ENCODE peak calls at places on chromosomes 13 and 19, in five cellular contexts. I, O, Q, B and P are unnamed samples. For H3K36me3, the result is how much of the 10 kb centered on the place peaks cover.

GRCh38 chr19:31127132-31127967 is 221.9 kb downstream of the TSHZ3 start:
- DNase-seq in I (no peak), Q (no peak), O (peak), B (no peak), P (no peak)

GRCh38 chr19:41945135-41945766 is 13.9 kb downstream of the RABAC1 start:
- DNase-seq in B (peak), O (no peak), Q (peak), I (no peak), P (peak)

GRCh38 chr19:27974082-27974513 is 1238.9 kb downstream of the UQCRFS1 start:
- DNase-seq in O (peak), B (no peak), Q (no peak), I (peak), P (peak)

GRCh38 chr19:19618384-19619051 is at the start of gene PBX4:
- DNase-seq in B (peak), Q (peak), I (peak), O (peak), P (peak)

GRCh38 chr19:41876847-41877489 is at the start of gene CD79A:
- DNase-seq in O (no peak), B (peak), Q (no peak), I (no peak), P (peak)

GRCh38 chr13:98730441-98730840 is 22.0 kb downstream of the SLC15A1 start:
- DNase-seq in I (no peak), B (no peak), O (no peak), Q (no peak), P (no peak)

GRCh38 chr13:29397265-29397664 is 198.2 kb downstream of the SLC7A1 start:
- DNase-seq in Q (no peak), I (no peak), O (no peak), B (no peak), P (no peak)

GRCh38 chr19:7833225-7834156 is 3.5 kb downstream of the EVI5L start:
- DNase-seq in Q (peak), B (no peak), O (peak), I (peak), P (no peak)

GRCh38 chr13:27432612-27433210 is 8.3 kb downstream of the GTF3A start:
- DNase-seq in I (no peak), Q (no peak), O (no peak), B (peak), P (no peak)
- H3K36me3 ChIP-seq in I (under half), Q (under half), O (under half), B (half or more), P (under half)

GRCh38 chr13:33307820-33308219 is 22.3 kb upstream of the STARD13 start:
- DNase-seq in O (peak), Q (no peak), B (no peak), I (no peak), P (no peak)

GRCh38 chr13:33313504-33313903 is 27.9 kb upstream of the STARD13 start:
- DNase-seq in O (no peak), B (no peak), I (no peak), Q (no peak), P (no peak)

GRCh38 chr13:33311040-33311439 is 25.5 kb upstream of the STARD13 start:
- DNase-seq in O (no peak), I (no peak), Q (no peak), B (no peak), P (no peak)

GRCh38 chr13:33310245-33311038 is 24.9 kb upstream of the STARD13 start:
- DNase-seq in B (no peak), Q (no peak), I (no peak), O (no peak), P (no peak)

DNA sequence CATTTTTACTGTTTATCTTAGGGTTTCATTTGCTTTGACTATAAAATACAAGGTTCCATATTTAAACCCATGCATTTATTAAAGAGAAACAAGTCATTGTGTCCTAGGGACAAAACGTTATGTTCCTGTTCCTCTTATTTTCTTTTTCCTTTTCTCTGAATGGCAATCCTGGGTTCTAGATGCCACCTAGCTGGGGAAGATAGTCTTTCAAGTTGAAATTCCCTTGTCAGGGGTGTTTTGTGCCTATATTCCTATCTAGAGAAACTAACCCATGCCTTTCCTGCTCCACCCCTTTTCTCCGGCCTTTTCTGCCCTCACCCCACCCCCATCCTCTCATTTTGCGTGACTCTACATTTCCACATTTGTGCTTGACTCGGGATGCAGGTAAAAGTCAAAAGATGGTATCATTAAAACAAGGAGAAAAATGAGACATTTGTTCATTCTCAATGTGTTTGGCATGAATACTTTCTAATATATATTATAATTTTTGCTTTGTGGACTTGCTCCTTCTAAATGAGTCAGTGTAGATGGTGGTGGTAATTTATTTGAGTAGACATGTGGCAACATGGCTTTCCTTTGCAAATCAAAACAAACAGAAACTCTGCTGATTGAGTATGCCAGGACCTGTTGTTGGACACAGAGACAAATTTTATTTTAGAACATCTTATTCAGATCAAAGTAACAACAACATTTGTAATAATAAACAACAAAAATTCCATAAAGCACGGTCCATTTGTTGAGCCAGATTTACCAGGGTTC is 26.8 kb upstream of the STARD13 start:
- DNase-seq in O (peak), Q (no peak), I (no peak), B (no peak), P (no peak)
- H3K36me3 ChIP-seq in O (under half), Q (under half), I (under half), B (under half), P (under half)

GRCh38 chr19:38730470-38730730 is 13.9 kb downstream of the CAPN12 start:
- DNase-seq in I (no peak), O (no peak), Q (no peak), B (no peak), P (no peak)
- H3K36me3 ChIP-seq in I (under half), O (under half), Q (under half), B (under half), P (under half)

GRCh38 chr19:13198634-13199033 is 48.4 kb downstream of the IER2 start:
- DNase-seq in B (no peak), Q (no peak), I (no peak), O (no peak), P (no peak)
- H3K36me3 ChIP-seq in B (under half), Q (under half), I (under half), O (under half), P (under half)

GRCh38 chr13:110498327-110498726 is 63.2 kb downstream of the RAB20 start:
- DNase-seq in Q (no peak), B (no peak), I (no peak), O (peak), P (no peak)

GRCh38 chr13:110497003-110497402 is 64.5 kb downstream of the RAB20 start:
- DNase-seq in Q (no peak), I (no peak), B (no peak), O (no peak), P (no peak)

GRCh38 chr13:110498765-110499164 is 62.8 kb downstream of the RAB20 start:
- DNase-seq in O (no peak), I (no peak), Q (no peak), B (no peak), P (no peak)

GRCh38 chr13:110501188-110501587 is 60.3 kb downstream of the RAB20 start:
- DNase-seq in I (no peak), O (no peak), B (no peak), Q (no peak), P (no peak)

DNA sequence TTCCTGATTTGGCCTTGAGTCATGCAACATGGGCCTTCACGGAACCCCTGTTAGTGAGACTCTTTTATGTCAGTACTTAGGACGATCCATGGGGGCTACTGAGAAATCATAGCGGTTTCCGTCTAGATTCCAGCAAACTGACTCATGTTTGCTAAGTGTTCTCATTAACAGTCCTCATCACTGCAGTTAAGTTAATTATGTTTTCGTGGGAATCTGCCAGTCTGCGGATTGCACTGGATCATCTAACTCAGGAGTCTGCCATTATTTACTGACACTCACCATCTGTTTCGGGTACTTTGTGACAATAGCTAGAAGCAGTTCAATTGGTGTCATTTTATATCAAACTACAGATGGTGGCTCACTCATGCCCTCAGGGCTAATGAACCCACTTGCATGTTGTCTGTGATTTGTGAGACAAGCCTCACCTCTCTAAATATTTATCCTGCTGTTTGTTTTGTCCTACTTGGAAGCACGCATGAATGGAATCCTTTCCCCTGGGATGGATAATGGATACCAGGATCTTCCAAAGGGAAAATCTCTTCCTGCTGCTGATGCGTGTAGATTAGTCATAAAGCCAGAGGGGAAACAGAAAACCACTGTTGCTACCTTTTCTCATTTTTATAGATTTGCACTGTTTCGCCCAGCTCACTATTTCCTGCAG is 61.8 kb downstream of the RAB20 start:
- DNase-seq in I (no peak), Q (no peak), B (no peak), O (peak), P (no peak)
- H3K36me3 ChIP-seq in I (under half), Q (under half), B (under half), O (under half), P (under half)

DNA sequence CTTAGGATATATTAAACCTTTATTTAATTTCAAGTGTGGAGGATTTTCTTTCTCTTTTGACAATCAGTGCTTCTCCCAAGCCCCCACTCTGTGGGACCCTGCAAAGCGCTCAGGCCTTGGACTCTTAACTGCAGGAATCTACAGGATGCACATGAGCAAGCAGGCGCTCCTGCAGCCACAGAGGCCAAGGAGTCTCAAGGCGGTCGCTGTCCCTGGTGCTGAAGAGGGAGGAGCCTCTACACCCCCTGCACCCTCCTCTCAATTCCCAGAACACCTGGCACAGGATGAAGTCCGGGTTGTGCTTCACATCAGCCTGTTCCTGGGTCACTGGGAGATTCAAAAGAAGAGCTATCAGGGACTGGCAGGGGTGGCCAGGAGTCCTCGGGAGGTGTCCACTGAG is 13.5 kb downstream of the OR10H4 start:
- DNase-seq in I (no peak), B (no peak), O (no peak), Q (no peak), P (no peak)
- H3K36me3 ChIP-seq in I (under half), B (under half), O (under half), Q (under half), P (under half)

GRCh38 chr19:3056454-3057016 is 5.8 kb downstream of the TLE5 start:
- DNase-seq in I (no peak), O (no peak), B (no peak), Q (no peak), P (no peak)

GRCh38 chr19:3059653-3060052 is 2.6 kb downstream of the TLE5 start:
- DNase-seq in Q (no peak), B (no peak), O (no peak), I (no peak), P (no peak)

GRCh38 chr19:3057275-3057714 is 5.0 kb downstream of the TLE5 start:
- DNase-seq in Q (no peak), O (peak), B (no peak), I (peak), P (no peak)

GRCh38 chr19:3058821-3059314 is 3.4 kb downstream of the TLE5 start:
- DNase-seq in I (no peak), Q (no peak), O (no peak), B (no peak), P (no peak)

GRCh38 chr19:3058009-3058820 is 4.1 kb downstream of the TLE5 start:
- DNase-seq in B (no peak), I (no peak), O (no peak), Q (no peak), P (no peak)
- H3K36me3 ChIP-seq in B (half or more), I (under half), O (under half), Q (under half), P (under half)

GRCh38 chr19:5144545-5145179 is 175.7 kb downstream of the KDM4B start:
- DNase-seq in O (no peak), B (no peak), Q (peak), I (no peak), P (peak)

GRCh38 chr19:5141926-5142724 is 173.2 kb downstream of the KDM4B start:
- DNase-seq in O (no peak), Q (no peak), I (peak), B (no peak), P (peak)

GRCh38 chr19:5145521-5146511 is 176.9 kb downstream of the KDM4B start:
- DNase-seq in B (no peak), I (peak), Q (peak), O (no peak), P (peak)

GRCh38 chr19:5142725-5143097 is 173.8 kb downstream of the KDM4B start:
- DNase-seq in B (no peak), O (no peak), Q (no peak), I (no peak), P (peak)

GRCh38 chr19:5143471-5144411 is 174.8 kb downstream of the KDM4B start:
- DNase-seq in B (peak), O (no peak), Q (peak), I (peak), P (peak)
- H3K36me3 ChIP-seq in B (under half), O (under half), Q (under half), I (under half), P (under half)

DNA sequence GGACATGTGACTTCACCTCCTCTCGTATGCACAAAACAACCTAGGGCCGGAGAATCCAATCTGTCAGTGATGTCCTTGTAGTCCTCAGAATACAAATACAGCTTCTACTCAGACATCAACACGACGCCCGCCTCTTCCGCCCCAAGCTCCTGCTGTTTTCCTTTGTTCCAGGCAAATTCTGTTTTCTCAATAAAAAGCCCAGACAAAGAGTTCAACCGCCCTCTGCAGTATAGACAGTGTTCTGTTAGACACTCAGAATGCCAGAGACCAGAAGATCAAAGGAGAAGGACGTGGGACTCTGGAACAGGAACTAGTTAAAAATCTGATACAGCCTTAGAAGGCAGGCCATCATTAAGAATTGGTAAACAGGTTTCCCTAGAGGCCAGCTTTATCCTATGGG is 42.0 kb upstream of the GGACT start:
- DNase-seq in O (no peak), B (no peak), I (no peak), Q (no peak), P (no peak)
- H3K36me3 ChIP-seq in O (under half), B (under half), I (under half), Q (under half), P (under half)

GRCh38 chr19:10912619-10913018 is 15.8 kb downstream of the YIPF2 start:
- DNase-seq in B (no peak), Q (no peak), I (no peak), O (no peak), P (no peak)

GRCh38 chr19:10908380-10908960 is 20.0 kb downstream of the YIPF2 start:
- DNase-seq in Q (no peak), O (no peak), I (no peak), B (no peak), P (no peak)

GRCh38 chr19:10913716-10914340 is 14.6 kb downstream of the YIPF2 start:
- DNase-seq in Q (no peak), I (no peak), B (no peak), O (no peak), P (no peak)

GRCh38 chr19:10915511-10916091 is 12.8 kb downstream of the YIPF2 start:
- DNase-seq in Q (no peak), O (peak), B (no peak), I (no peak), P (no peak)

DNA sequence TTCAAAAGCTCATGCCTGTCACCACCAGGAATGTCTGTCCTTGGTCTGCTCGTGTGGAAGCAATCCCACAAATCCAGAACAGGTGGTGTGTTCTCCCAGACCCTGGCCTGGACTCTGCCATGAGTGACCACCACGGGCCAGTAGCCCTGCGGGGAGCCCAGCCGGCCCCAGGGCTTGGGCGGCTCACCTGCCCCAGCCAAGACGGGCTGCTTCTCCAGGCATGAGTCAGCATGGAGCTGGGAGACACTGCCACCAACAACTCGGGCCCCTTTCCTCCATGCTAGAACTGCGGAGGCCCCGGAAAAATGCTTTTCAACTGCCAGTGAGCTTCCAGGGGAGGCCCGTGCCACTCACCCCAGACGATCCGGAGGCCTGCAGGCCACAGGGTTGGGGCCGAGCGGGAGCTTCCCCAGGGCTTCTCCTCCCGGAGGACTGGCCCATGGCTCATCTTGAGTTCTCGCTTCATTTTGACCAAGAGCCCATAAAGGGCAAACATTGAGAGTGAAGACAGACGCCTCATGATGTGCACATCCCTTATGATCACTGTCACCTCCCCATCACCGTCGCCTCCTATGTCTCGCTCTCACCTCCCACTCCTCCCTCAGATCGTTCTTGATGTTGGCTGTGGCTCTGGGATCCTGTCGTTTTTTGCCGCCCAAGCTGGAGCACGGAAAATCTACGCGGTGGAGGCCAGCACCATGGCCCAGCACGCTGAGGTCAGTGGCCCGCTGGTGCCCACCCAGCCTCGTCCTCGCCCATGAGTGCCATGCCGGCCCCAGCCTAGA is 16.7 kb downstream of the YIPF2 start:
- DNase-seq in B (no peak), Q (no peak), O (no peak), I (no peak), P (no peak)
- H3K36me3 ChIP-seq in B (under half), Q (under half), O (under half), I (under half), P (under half)